ENCODE peak calls at places on chromosomes 6 and 20, in seven cellular contexts. One of them, this sample, is unnamed.

GRCh38 chr6:34151321-34152041 is 5.6 kb upstream of the GRM4 start:
- DNase-seq in stimulated activated CD4-positive, alpha-beta T cell treated with anti-CD3 and anti-CD28 coated beads, Interleukin-2, amount 100 ng/mL, for 48 hours: no peak
- DNase-seq in skeletal muscle cell: no peak
- DNase-seq in kidney glomerular epithelial cell: no peak
- DNase-seq in fibroblast of villous mesenchyme: no peak
- DNase-seq in CD8-positive, alpha-beta T cell: no peak
- DNase-seq in NB4: no peak
- DNase-seq in this sample: no peak

GRCh38 chr6:160249687-160250086 is 8.9 kb downstream of the SLC22A2 start:
- DNase-seq in stimulated activated CD4-positive, alpha-beta T cell treated with anti-CD3 and anti-CD28 coated beads, Interleukin-2, amount 100 ng/mL, for 48 hours: no peak
- DNase-seq in skeletal muscle cell: no peak
- DNase-seq in kidney glomerular epithelial cell: peak
- DNase-seq in fibroblast of villous mesenchyme: peak
- DNase-seq in CD8-positive, alpha-beta T cell: no peak
- DNase-seq in NB4: no peak
- DNase-seq in this sample: no peak

GRCh38 chr20:37845261-37845681 is 57.7 kb upstream of the VSTM2L start:
- DNase-seq in stimulated activated CD4-positive, alpha-beta T cell treated with anti-CD3 and anti-CD28 coated beads, Interleukin-2, amount 100 ng/mL, for 48 hours: no peak
- DNase-seq in skeletal muscle cell: no peak
- DNase-seq in kidney glomerular epithelial cell: no peak
- DNase-seq in fibroblast of villous mesenchyme: no peak
- DNase-seq in CD8-positive, alpha-beta T cell: no peak
- DNase-seq in NB4: no peak
- DNase-seq in this sample: no peak

GRCh38 chr6:90468080-90468479 is 118.8 kb downstream of the MAP3K7 start:
- DNase-seq in stimulated activated CD4-positive, alpha-beta T cell treated with anti-CD3 and anti-CD28 coated beads, Interleukin-2, amount 100 ng/mL, for 48 hours: no peak
- DNase-seq in skeletal muscle cell: no peak
- DNase-seq in kidney glomerular epithelial cell: peak
- DNase-seq in fibroblast of villous mesenchyme: no peak
- DNase-seq in CD8-positive, alpha-beta T cell: no peak
- DNase-seq in NB4: no peak
- DNase-seq in this sample: peak

GRCh38 chr20:39103732-39104131 is 141.6 kb downstream of the DHX35 start:
- DNase-seq in stimulated activated CD4-positive, alpha-beta T cell treated with anti-CD3 and anti-CD28 coated beads, Interleukin-2, amount 100 ng/mL, for 48 hours: no peak
- DNase-seq in skeletal muscle cell: no peak
- DNase-seq in kidney glomerular epithelial cell: no peak
- DNase-seq in fibroblast of villous mesenchyme: no peak
- DNase-seq in CD8-positive, alpha-beta T cell: no peak
- DNase-seq in NB4: no peak
- DNase-seq in this sample: no peak

GRCh38 chr6:6466967-6467761 is 121.4 kb upstream of the LY86 start:
- DNase-seq in stimulated activated CD4-positive, alpha-beta T cell treated with anti-CD3 and anti-CD28 coated beads, Interleukin-2, amount 100 ng/mL, for 48 hours: no peak
- DNase-seq in skeletal muscle cell: no peak
- DNase-seq in kidney glomerular epithelial cell: no peak
- DNase-seq in fibroblast of villous mesenchyme: peak
- DNase-seq in CD8-positive, alpha-beta T cell: no peak
- DNase-seq in NB4: no peak
- DNase-seq in this sample: peak

GRCh38 chr6:28161410-28162079 is 19.9 kb downstream of the ZKSCAN8 start:
- DNase-seq in stimulated activated CD4-positive, alpha-beta T cell treated with anti-CD3 and anti-CD28 coated beads, Interleukin-2, amount 100 ng/mL, for 48 hours: peak
- DNase-seq in skeletal muscle cell: no peak
- DNase-seq in kidney glomerular epithelial cell: peak
- DNase-seq in fibroblast of villous mesenchyme: peak
- DNase-seq in CD8-positive, alpha-beta T cell: peak
- DNase-seq in NB4: peak
- DNase-seq in this sample: peak

GRCh38 chr6:55255061-55255571 is 72.2 kb upstream of the GFRAL start:
- DNase-seq in stimulated activated CD4-positive, alpha-beta T cell treated with anti-CD3 and anti-CD28 coated beads, Interleukin-2, amount 100 ng/mL, for 48 hours: no peak
- DNase-seq in skeletal muscle cell: no peak
- DNase-seq in kidney glomerular epithelial cell: no peak
- DNase-seq in fibroblast of villous mesenchyme: no peak
- DNase-seq in CD8-positive, alpha-beta T cell: no peak
- DNase-seq in NB4: no peak
- DNase-seq in this sample: no peak

GRCh38 chr6:1094306-1094705 is 217.6 kb upstream of the FOXQ1 start:
- DNase-seq in stimulated activated CD4-positive, alpha-beta T cell treated with anti-CD3 and anti-CD28 coated beads, Interleukin-2, amount 100 ng/mL, for 48 hours: no peak
- DNase-seq in skeletal muscle cell: peak
- DNase-seq in kidney glomerular epithelial cell: no peak
- DNase-seq in fibroblast of villous mesenchyme: peak
- DNase-seq in CD8-positive, alpha-beta T cell: no peak
- DNase-seq in NB4: no peak
- DNase-seq in this sample: peak

GRCh38 chr6:36962874-36963273 is 8.3 kb downstream of the PI16 start:
- DNase-seq in stimulated activated CD4-positive, alpha-beta T cell treated with anti-CD3 and anti-CD28 coated beads, Interleukin-2, amount 100 ng/mL, for 48 hours: peak
- DNase-seq in skeletal muscle cell: no peak
- DNase-seq in kidney glomerular epithelial cell: no peak
- DNase-seq in fibroblast of villous mesenchyme: peak
- DNase-seq in CD8-positive, alpha-beta T cell: peak
- DNase-seq in NB4: peak
- DNase-seq in this sample: peak

GRCh38 chr6:166143011-166143410 is 24.6 kb downstream of the TBXT start:
- DNase-seq in stimulated activated CD4-positive, alpha-beta T cell treated with anti-CD3 and anti-CD28 coated beads, Interleukin-2, amount 100 ng/mL, for 48 hours: no peak
- DNase-seq in skeletal muscle cell: no peak
- DNase-seq in kidney glomerular epithelial cell: peak
- DNase-seq in fibroblast of villous mesenchyme: no peak
- DNase-seq in CD8-positive, alpha-beta T cell: no peak
- DNase-seq in NB4: no peak
- DNase-seq in this sample: no peak

GRCh38 chr20:24303393-24303792 is 166.0 kb upstream of the SYNDIG1 start:
- DNase-seq in stimulated activated CD4-positive, alpha-beta T cell treated with anti-CD3 and anti-CD28 coated beads, Interleukin-2, amount 100 ng/mL, for 48 hours: no peak
- DNase-seq in skeletal muscle cell: no peak
- DNase-seq in kidney glomerular epithelial cell: no peak
- DNase-seq in fibroblast of villous mesenchyme: no peak
- DNase-seq in CD8-positive, alpha-beta T cell: no peak
- DNase-seq in NB4: peak
- DNase-seq in this sample: no peak

GRCh38 chr20:41951615-41952014 is 333.4 kb upstream of the CHD6 start:
- DNase-seq in stimulated activated CD4-positive, alpha-beta T cell treated with anti-CD3 and anti-CD28 coated beads, Interleukin-2, amount 100 ng/mL, for 48 hours: no peak
- DNase-seq in skeletal muscle cell: no peak
- DNase-seq in kidney glomerular epithelial cell: no peak
- DNase-seq in fibroblast of villous mesenchyme: no peak
- DNase-seq in CD8-positive, alpha-beta T cell: no peak
- DNase-seq in NB4: no peak
- DNase-seq in this sample: no peak

GRCh38 chr6:81401970-81402690 is 350.4 kb downstream of the TENT5A start:
- DNase-seq in stimulated activated CD4-positive, alpha-beta T cell treated with anti-CD3 and anti-CD28 coated beads, Interleukin-2, amount 100 ng/mL, for 48 hours: no peak
- DNase-seq in skeletal muscle cell: no peak
- DNase-seq in kidney glomerular epithelial cell: no peak
- DNase-seq in fibroblast of villous mesenchyme: peak
- DNase-seq in CD8-positive, alpha-beta T cell: no peak
- DNase-seq in NB4: no peak
- DNase-seq in this sample: peak

GRCh38 chr20:33862709-33863403 is 51.7 kb downstream of the CHMP4B start:
- DNase-seq in stimulated activated CD4-positive, alpha-beta T cell treated with anti-CD3 and anti-CD28 coated beads, Interleukin-2, amount 100 ng/mL, for 48 hours: peak
- DNase-seq in skeletal muscle cell: peak
- DNase-seq in kidney glomerular epithelial cell: peak
- DNase-seq in fibroblast of villous mesenchyme: peak
- DNase-seq in CD8-positive, alpha-beta T cell: no peak
- DNase-seq in NB4: peak
- DNase-seq in this sample: peak

GRCh38 chr20:45907219-45907948 is 4.6 kb downstream of the PLTP start:
- DNase-seq in stimulated activated CD4-positive, alpha-beta T cell treated with anti-CD3 and anti-CD28 coated beads, Interleukin-2, amount 100 ng/mL, for 48 hours: no peak
- DNase-seq in skeletal muscle cell: no peak
- DNase-seq in kidney glomerular epithelial cell: no peak
- DNase-seq in fibroblast of villous mesenchyme: no peak
- DNase-seq in CD8-positive, alpha-beta T cell: no peak
- DNase-seq in NB4: no peak
- DNase-seq in this sample: no peak

GRCh38 chr6:139135578-139136545 is 982 bp downstream of the HECA start:
- DNase-seq in stimulated activated CD4-positive, alpha-beta T cell treated with anti-CD3 and anti-CD28 coated beads, Interleukin-2, amount 100 ng/mL, for 48 hours: no peak
- DNase-seq in skeletal muscle cell: no peak
- DNase-seq in kidney glomerular epithelial cell: no peak
- DNase-seq in fibroblast of villous mesenchyme: peak
- DNase-seq in CD8-positive, alpha-beta T cell: peak
- DNase-seq in NB4: peak
- DNase-seq in this sample: peak

GRCh38 chr6:1479095-1479494 is 89.7 kb downstream of the FOXF2 start:
- DNase-seq in stimulated activated CD4-positive, alpha-beta T cell treated with anti-CD3 and anti-CD28 coated beads, Interleukin-2, amount 100 ng/mL, for 48 hours: no peak
- DNase-seq in skeletal muscle cell: peak
- DNase-seq in kidney glomerular epithelial cell: no peak
- DNase-seq in fibroblast of villous mesenchyme: peak
- DNase-seq in CD8-positive, alpha-beta T cell: no peak
- DNase-seq in NB4: no peak
- DNase-seq in this sample: no peak

GRCh38 chr6:98787961-98788360 is 46.4 kb upstream of the POU3F2 start:
- DNase-seq in stimulated activated CD4-positive, alpha-beta T cell treated with anti-CD3 and anti-CD28 coated beads, Interleukin-2, amount 100 ng/mL, for 48 hours: no peak
- DNase-seq in skeletal muscle cell: no peak
- DNase-seq in kidney glomerular epithelial cell: no peak
- DNase-seq in fibroblast of villous mesenchyme: no peak
- DNase-seq in CD8-positive, alpha-beta T cell: no peak
- DNase-seq in NB4: no peak
- DNase-seq in this sample: no peak

This sample was measured in mesenchymal stem cell.